ENCODE peak calls at places on chromosomes 1 and 21, in five cellular contexts. C, F, Y, E and T are unnamed samples.

GRCh38 chr1:30912913-30913652 is 4.5 kb upstream of the SDC3 start:
- DNase-seq in E (no peak), Y (peak), F (no peak), C (no peak), T (no peak)

GRCh38 chr1:106621853-106622252 is 434.6 kb upstream of the PRMT6 start:
- DNase-seq in F (no peak), C (no peak), Y (no peak), E (no peak), T (no peak)

GRCh38 chr1:99441234-99442095 is 177.2 kb downstream of the PLPPR4 start:
- DNase-seq in E (no peak), C (no peak), F (no peak), Y (no peak), T (peak)

GRCh38 chr1:243267346-243268283 is 11.8 kb downstream of the SDCCAG8 start:
- DNase-seq in E (no peak), Y (no peak), C (no peak), F (no peak), T (no peak)

GRCh38 chr21:32538147-32538792 is 47.1 kb downstream of the TCP10L start:
- DNase-seq in C (no peak), E (no peak), F (no peak), Y (no peak), T (no peak)

GRCh38 chr21:44423941-44424607 is 31.2 kb upstream of the LRRC3 start:
- DNase-seq in C (no peak), Y (no peak), F (no peak), E (no peak), T (no peak)

GRCh38 chr1:60963167-60963909 is 119.0 kb upstream of the NFIA start:
- DNase-seq in F (no peak), E (no peak), C (no peak), Y (no peak), T (peak)

GRCh38 chr1:210143465-210144062 is 89.0 kb upstream of the SERTAD4 start:
- DNase-seq in C (peak), F (peak), Y (peak), E (peak), T (peak)

GRCh38 chr1:192604979-192605620 is 29.5 kb downstream of the RGS1 start:
- DNase-seq in Y (no peak), C (no peak), F (no peak), E (no peak), T (no peak)

GRCh38 chr1:208030320-208031091 is 119.6 kb upstream of the CD34 start:
- DNase-seq in F (no peak), Y (no peak), E (no peak), C (no peak), T (peak)

GRCh38 chr21:34046917-34047316 is 26.5 kb upstream of the MRPS6 start:
- DNase-seq in F (no peak), Y (no peak), C (no peak), E (no peak), T (no peak)

GRCh38 chr1:234206651-234207284 is 166.5 kb upstream of the COA6 start:
- DNase-seq in Y (no peak), C (peak), E (no peak), F (peak), T (no peak)

GRCh38 chr1:82777240-82777639 is 976.5 kb downstream of the ADGRL2 start:
- DNase-seq in E (no peak), Y (no peak), C (no peak), F (no peak), T (no peak)

GRCh38 chr1:112712191-112712590 is 2.9 kb downstream of the PPM1J start:
- DNase-seq in E (no peak), C (no peak), Y (no peak), F (no peak), T (no peak)

GRCh38 chr21:41121785-41122415 is 46.1 kb upstream of the BACE2 start:
- DNase-seq in C (peak), Y (peak), F (peak), E (peak), T (peak)

GRCh38 chr1:64881281-64881680 is 85.1 kb downstream of the JAK1 start:
- DNase-seq in F (no peak), C (no peak), E (no peak), Y (no peak), T (no peak)

GRCh38 chr1:69172003-69173000 is 395.4 kb upstream of the LRRC7 start:
- DNase-seq in E (no peak), C (no peak), F (no peak), Y (no peak), T (no peak)

GRCh38 chr1:112457241-112457640 is 51.5 kb upstream of the WNT2B start:
- DNase-seq in F (no peak), E (no peak), C (no peak), Y (no peak), T (no peak)

GRCh38 chr1:162404550-162405160 is 7.3 kb downstream of the SH2D1B start:
- DNase-seq in Y (no peak), E (no peak), F (no peak), C (no peak), T (no peak)

GRCh38 chr1:36301220-36301619 is 4.9 kb upstream of the SH3D21 start:
- DNase-seq in Y (no peak), C (no peak), E (no peak), F (no peak), T (no peak)

GRCh38 chr1:204640578-204640977 is 45.0 kb downstream of the LRRN2 start:
- DNase-seq in Y (no peak), C (no peak), F (no peak), E (peak), T (no peak)

GRCh38 chr1:145730900-145731299 is 11.6 kb downstream of the CD160 start:
- DNase-seq in F (no peak), C (no peak), E (no peak), Y (no peak), T (no peak)

GRCh38 chr1:182575540-182576149 is 13.4 kb downstream of the RNASEL start:
- DNase-seq in C (no peak), F (peak), E (no peak), Y (no peak), T (no peak)

GRCh38 chr21:17613242-17613676 is 558 bp upstream of the BTG3 start:
- DNase-seq in F (no peak), Y (no peak), C (no peak), E (no peak), T (peak)

GRCh38 chr1:47678464-47678980 is 240.7 kb downstream of the FOXD2 start:
- DNase-seq in C (no peak), Y (no peak), F (no peak), E (no peak), T (no peak)

GRCh38 chr21:33412832-33413519 is 9.8 kb downstream of the IFNGR2 start:
- DNase-seq in F (peak), Y (no peak), E (no peak), C (no peak), T (no peak)

GRCh38 chr1:210248341-210248740 is 15.7 kb downstream of the SERTAD4 start:
- DNase-seq in Y (no peak), C (no peak), E (no peak), F (no peak), T (no peak)

GRCh38 chr1:26907071-26907922 is 6.5 kb downstream of the NR0B2 start:
- DNase-seq in E (peak), C (peak), F (peak), Y (no peak), T (peak)

GRCh38 chr1:84253891-84254290 is 47.6 kb upstream of the SAMD13 start:
- DNase-seq in E (no peak), C (peak), F (peak), Y (no peak), T (peak)

GRCh38 chr1:31054349-31054748 is 11.2 kb downstream of the PUM1 start:
- DNase-seq in C (no peak), Y (no peak), E (no peak), F (no peak), T (no peak)

GRCh38 chr1:244801246-244801645 is 34.2 kb upstream of the COX20 start:
- DNase-seq in Y (peak), E (peak), F (peak), C (peak), T (peak)

GRCh38 chr1:150065184-150065871 is 2.2 kb upstream of the VPS45 start:
- DNase-seq in F (no peak), Y (no peak), C (peak), E (no peak), T (no peak)

GRCh38 chr1:40385437-40386310 is 12.1 kb downstream of the SMAP2 start:
- DNase-seq in F (no peak), E (no peak), C (no peak), Y (no peak), T (peak)

GRCh38 chr1:235236128-235236527 is 75.1 kb upstream of the RBM34 start:
- DNase-seq in C (no peak), E (no peak), Y (no peak), F (no peak), T (no peak)

GRCh38 chr1:229812693-229813092 is 186.6 kb downstream of the URB2 start:
- DNase-seq in F (no peak), E (no peak), Y (no peak), C (no peak), T (no peak)

GRCh38 chr1:206792939-206793607 is 20.8 kb upstream of the IL10 start:
- DNase-seq in C (no peak), E (no peak), F (no peak), Y (no peak), T (no peak)

GRCh38 chr1:189253601-189254350 is 1223.9 kb downstream of the BRINP3 start:
- DNase-seq in E (no peak), C (no peak), Y (no peak), F (no peak), T (no peak)

GRCh38 chr1:11690669-11691301 is 725 bp upstream of the DRAXIN start:
- DNase-seq in Y (peak), E (peak), F (peak), C (no peak), T (no peak)

GRCh38 chr1:206734499-206735142 is 36.0 kb upstream of the IL19 start:
- DNase-seq in Y (peak), E (peak), F (no peak), C (peak), T (peak)

GRCh38 chr1:25568090-25568833 is 24.9 kb downstream of the LDLRAP1 start:
- DNase-seq in F (no peak), Y (no peak), E (no peak), C (peak), T (peak)

GRCh38 chr1:52741259-52741658 is 15.0 kb downstream of the ZYG11B start:
- DNase-seq in Y (no peak), C (no peak), E (no peak), F (no peak), T (no peak)

GRCh38 chr1:52748119-52748518 is 21.9 kb downstream of the ZYG11B start:
- DNase-seq in F (no peak), C (no peak), E (no peak), Y (no peak), T (no peak)

GRCh38 chr1:52751589-52752306 is 25.5 kb downstream of the ZYG11B start:
- DNase-seq in Y (no peak), C (no peak), E (peak), F (no peak), T (peak)

GRCh38 chr1:52747450-52747849 is 21.2 kb downstream of the ZYG11B start:
- DNase-seq in Y (no peak), E (no peak), C (no peak), F (no peak), T (no peak)

GRCh38 chr1:52746189-52746588 is 19.9 kb downstream of the ZYG11B start:
- DNase-seq in F (peak), C (no peak), E (no peak), Y (no peak), T (no peak)
- TF ChIP-seq MAX in F (no peak), C (no peak), E (no peak), Y (no peak), T (no peak)

GRCh38 chr1:183592733-183593132 is 2.5 kb upstream of the NCF2 start:
- DNase-seq in Y (no peak), E (no peak), F (no peak), C (no peak), T (no peak)

GRCh38 chr1:183589384-183589783 is 875 bp downstream of the NCF2 start:
- DNase-seq in E (no peak), Y (no peak), C (no peak), F (no peak), T (no peak)

GRCh38 chr1:183589836-183590224 is 429 bp downstream of the NCF2 start:
- DNase-seq in E (no peak), C (no peak), Y (no peak), F (no peak), T (no peak)

GRCh38 chr1:183588827-183589226 is 1.4 kb downstream of the NCF2 start:
- DNase-seq in C (no peak), F (no peak), Y (no peak), E (no peak), T (no peak)

DNA sequence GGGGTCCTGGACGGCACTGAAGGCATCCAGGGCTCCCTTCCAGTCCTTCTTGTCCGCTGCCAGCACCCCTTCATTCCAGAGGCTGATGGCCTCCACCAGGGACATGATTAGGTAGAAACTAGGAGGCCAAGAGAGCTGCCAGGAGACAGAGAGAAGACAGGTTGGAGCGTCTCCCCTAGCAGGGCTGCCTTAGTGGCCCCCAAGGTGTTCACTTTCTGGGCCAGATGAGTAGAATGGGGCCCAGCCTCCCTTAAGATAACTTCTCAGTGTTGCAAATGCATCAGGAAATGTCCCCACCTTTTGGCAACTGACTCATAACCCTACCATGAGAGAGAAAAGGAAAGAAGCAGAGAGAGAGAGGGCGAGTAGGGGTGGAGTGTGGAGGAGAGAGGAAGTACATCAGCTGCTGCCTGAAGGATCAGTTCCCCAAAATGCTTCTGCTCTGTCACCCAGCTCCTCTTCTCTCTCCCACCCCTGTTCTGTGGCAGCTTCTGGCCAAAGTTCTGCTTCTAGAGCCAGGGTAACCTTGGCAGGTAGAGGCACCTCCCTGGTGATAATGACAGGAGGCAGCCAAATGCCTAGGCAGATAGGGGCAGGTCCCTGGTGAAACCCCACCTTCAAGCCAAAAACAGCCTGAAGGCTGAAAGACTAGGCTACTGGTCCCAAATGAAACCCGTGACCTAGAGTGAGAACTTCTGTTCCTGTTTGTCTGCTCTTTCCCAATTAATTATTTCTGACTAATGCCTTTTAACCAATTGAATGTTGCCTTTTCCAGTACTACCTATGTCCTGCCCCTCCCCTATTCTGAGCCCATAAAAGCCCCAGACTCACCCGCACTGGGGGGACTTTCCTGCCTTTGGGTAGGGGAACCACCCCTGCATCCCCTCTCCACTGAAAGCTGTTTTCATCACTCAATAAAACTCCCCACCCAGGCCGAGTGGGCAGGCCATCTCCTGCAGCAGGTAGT is at the start of gene NCF2:
- DNase-seq in F (no peak), C (no peak), E (no peak), Y (no peak), T (no peak)
- H3K9ac ChIP-seq in F (no peak), C (no peak), E (no peak), Y (no peak), T (no peak)

GRCh38 chr1:155892801-155893200 is 18.3 kb downstream of the RIT1 start:
- DNase-seq in F (no peak), C (peak), Y (no peak), E (no peak), T (peak)

GRCh38 chr1:155889566-155889965 is 21.6 kb downstream of the RIT1 start:
- DNase-seq in F (no peak), Y (no peak), E (no peak), C (no peak), T (peak)

GRCh38 chr1:155893389-155894142 is 17.6 kb downstream of the RIT1 start:
- DNase-seq in Y (no peak), C (peak), F (peak), E (no peak), T (peak)

GRCh38 chr1:155888481-155888880 is 22.7 kb downstream of the RIT1 start:
- DNase-seq in C (no peak), F (no peak), E (no peak), Y (no peak), T (no peak)

GRCh38 chr1:155890251-155890650 is 20.9 kb downstream of the RIT1 start:
- DNase-seq in C (no peak), F (no peak), E (no peak), Y (no peak), T (no peak)
- TF ChIP-seq MAX in C (no peak), F (no peak), E (no peak), Y (no peak), T (no peak)

GRCh38 chr1:199161319-199161680 is 522.5 kb downstream of the PTPRC start:
- DNase-seq in E (no peak), Y (no peak), F (no peak), C (no peak), T (no peak)
- H3K9ac ChIP-seq in E (no peak), Y (no peak), F (no peak), C (no peak), T (no peak)

GRCh38 chr1:116377564-116378529 is 4.8 kb downstream of the ATP1A1 start:
- DNase-seq in F (peak), E (no peak), Y (peak), C (no peak), T (peak)

GRCh38 chr1:116374340-116375164 is 1.5 kb downstream of the ATP1A1 start:
- DNase-seq in F (peak), C (no peak), E (no peak), Y (no peak), T (peak)

GRCh38 chr1:116375165-116375883 is 2.3 kb downstream of the ATP1A1 start:
- DNase-seq in C (no peak), E (no peak), Y (no peak), F (peak), T (peak)

GRCh38 chr1:116376734-116377096 is 3.7 kb downstream of the ATP1A1 start:
- DNase-seq in C (no peak), F (no peak), E (no peak), Y (no peak), T (peak)

DNA sequence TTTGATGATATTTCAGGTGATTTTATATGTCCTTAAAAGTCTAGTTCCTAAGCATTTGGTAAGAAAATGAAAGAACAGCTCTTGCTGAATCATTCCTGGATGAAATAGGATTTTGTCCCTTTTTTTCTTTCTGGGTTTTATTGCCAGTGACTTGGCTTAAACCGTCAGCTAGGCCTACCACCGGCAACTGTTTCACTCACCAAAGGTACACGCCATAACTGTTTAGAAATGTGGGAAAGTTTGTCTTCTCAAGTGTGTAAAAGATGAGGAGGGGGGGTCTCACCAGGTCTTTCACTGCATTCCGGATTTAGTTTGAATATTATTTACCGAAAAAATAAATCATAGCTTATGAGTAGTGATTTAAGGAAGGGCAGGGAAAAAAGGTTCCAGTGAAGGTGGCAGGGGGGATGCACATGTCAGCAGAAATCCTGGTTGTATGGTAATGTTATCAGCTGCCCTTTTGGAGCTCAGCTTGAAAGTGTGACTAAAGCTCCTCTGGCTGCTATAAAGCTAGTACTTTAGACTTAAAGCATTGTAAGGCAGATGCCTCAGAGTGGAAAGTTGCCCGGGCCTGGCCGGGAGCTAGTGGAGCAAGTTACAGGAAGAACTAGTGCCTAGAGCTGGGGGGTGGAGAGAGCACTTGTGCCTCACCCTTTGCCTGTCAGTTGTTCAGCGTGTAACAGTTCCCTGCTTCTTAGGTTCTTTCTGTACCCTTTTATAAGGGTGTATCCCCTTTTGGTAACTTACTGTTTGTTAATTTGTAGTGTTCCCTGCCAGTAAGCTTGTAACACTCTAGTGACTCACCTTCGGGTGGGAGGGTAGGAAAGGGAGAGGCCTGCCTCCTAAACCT is 3.1 kb downstream of the ATP1A1 start:
- DNase-seq in Y (no peak), F (peak), C (peak), E (no peak), T (peak)
- TF ChIP-seq MAX in Y (no peak), F (no peak), C (no peak), E (no peak), T (no peak)

DNA sequence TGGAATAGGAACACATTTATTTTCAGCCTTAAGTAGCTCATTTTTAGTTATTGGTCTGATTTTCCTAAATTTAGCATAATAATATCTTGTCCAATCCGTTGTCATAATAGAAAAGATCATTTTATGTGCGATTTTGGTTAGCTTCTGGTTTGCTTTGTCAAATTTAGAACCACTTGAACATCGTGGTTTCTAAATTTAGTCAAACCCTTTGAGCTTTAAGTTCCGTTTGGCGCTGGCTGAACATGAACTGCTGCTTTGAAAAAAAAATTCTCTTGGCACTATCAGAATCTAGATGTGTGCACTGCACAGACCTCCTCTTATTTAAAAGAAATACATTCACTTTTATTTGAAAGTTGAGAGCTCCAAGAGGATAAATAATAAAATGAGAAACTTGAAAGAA is 370.6 kb downstream of the PTPRC start:
- DNase-seq in C (no peak), Y (no peak), F (no peak), E (no peak), T (no peak)
- H3K9ac ChIP-seq in C (no peak), Y (no peak), F (no peak), E (no peak), T (no peak)